ENCODE peak calls at places on chromosomes 2 and 18, in ten cellular contexts. K is IMR-90, U is GM23338, P is astrocyte, W is left lung, R is brain microvascular endothelial cell, F is GM06990, G is mammary epithelial cell, N is cardiac muscle cell, I is HCT116. S is an unnamed sample. For H3K36me3, the result is how much of the 10 kb centered on the place peaks cover.

GRCh38 chr18:60421356-60422118 is 49.0 kb upstream of the MC4R start:
- DNase-seq in K (no peak), W (no peak), F (no peak), P (no peak), R (no peak), G (no peak), N (no peak), U (no peak), I (no peak), S (no peak)

GRCh38 chr2:120818441-120818920 is 82.8 kb downstream of the GLI2 start:
- DNase-seq in G (no peak), W (peak), U (no peak), R (peak), I (no peak), P (peak), F (no peak), K (peak), N (no peak), S (no peak)

GRCh38 chr2:1743396-1744150 is 742 bp downstream of the PXDN start:
- DNase-seq in U (peak), W (no peak), F (no peak), G (peak), K (peak), P (peak), N (peak), R (no peak), I (no peak), S (no peak)

GRCh38 chr2:198546091-198546490 is 741.7 kb downstream of the PLCL1 start:
- DNase-seq in I (no peak), P (no peak), R (no peak), G (no peak), U (peak), K (no peak), F (no peak), N (no peak), W (no peak), S (no peak)

GRCh38 chr2:74010087-74010541 is 25.4 kb downstream of the TET3 start:
- DNase-seq in U (no peak), R (no peak), G (peak), N (no peak), W (peak), I (no peak), F (no peak), K (no peak), P (no peak), S (no peak)

GRCh38 chr18:10965104-10965503 is 184.3 kb downstream of the PIEZO2 start:
- DNase-seq in N (no peak), K (peak), R (no peak), I (no peak), G (no peak), U (no peak), W (no peak), F (no peak), P (no peak), S (no peak)

GRCh38 chr2:74327205-74327604 is 16.0 kb downstream of the SLC4A5 start:
- DNase-seq in G (no peak), F (no peak), N (no peak), U (no peak), I (no peak), W (no peak), P (no peak), K (no peak), R (no peak), S (no peak)

GRCh38 chr18:79609841-79610281 is 69.7 kb upstream of the CTDP1 start:
- DNase-seq in W (peak), R (no peak), U (no peak), F (no peak), G (no peak), P (no peak), N (no peak), K (no peak), I (no peak), S (no peak)

GRCh38 chr2:160376576-160376975 is 117.0 kb downstream of the RBMS1 start:
- DNase-seq in G (no peak), N (no peak), F (no peak), W (no peak), I (no peak), P (peak), R (peak), K (peak), U (peak), S (no peak)

GRCh38 chr2:150469706-150470105 is 17.8 kb downstream of the RND3 start:
- DNase-seq in N (no peak), F (no peak), G (no peak), P (no peak), R (no peak), W (no peak), U (no peak), I (no peak), K (peak), S (no peak)

GRCh38 chr2:150468350-150468960 is 19.0 kb downstream of the RND3 start:
- DNase-seq in I (no peak), F (no peak), W (no peak), P (no peak), U (no peak), R (no peak), G (no peak), K (peak), N (no peak), S (no peak)

GRCh38 chr2:150466770-150467640 is 20.5 kb downstream of the RND3 start:
- DNase-seq in P (peak), N (no peak), R (peak), G (peak), I (no peak), U (no peak), F (no peak), K (peak), W (no peak), S (no peak)

GRCh38 chr2:150465703-150466569 is 21.5 kb downstream of the RND3 start:
- DNase-seq in F (no peak), W (no peak), G (no peak), I (no peak), N (no peak), R (peak), K (peak), P (no peak), U (no peak), S (no peak)

DNA sequence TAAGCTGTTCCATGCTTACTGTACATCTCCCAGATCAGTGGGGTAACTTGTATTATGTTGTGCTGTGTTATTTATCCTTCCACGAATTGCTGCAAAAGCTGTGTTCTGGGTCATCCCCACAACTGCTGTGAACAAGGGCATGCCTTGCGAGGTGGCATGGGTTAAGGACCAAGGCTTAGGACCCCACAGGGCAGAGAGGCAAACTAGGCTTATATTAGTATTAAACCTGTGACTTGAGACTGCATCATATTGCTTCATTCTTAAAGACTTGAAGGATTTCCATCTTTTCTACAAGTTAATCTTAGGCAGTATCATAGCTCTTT is 19.9 kb downstream of the RND3 start:
- DNase-seq in W (no peak), P (no peak), I (no peak), G (no peak), R (peak), N (no peak), U (no peak), K (no peak), F (no peak), S (no peak)
- H3K36me3 ChIP-seq in W (under half), P (under half), I (under half), G (under half), R (under half), N (under half), U (under half), K (under half), F (under half), S (under half)

GRCh38 chr2:105859694-105859951 is 114.9 kb downstream of the NCK2 start:
- DNase-seq in K (no peak), N (no peak), F (no peak), R (no peak), G (no peak), U (no peak), P (no peak), W (no peak), I (no peak), S (no peak)

GRCh38 chr2:105858868-105859693 is 114.4 kb downstream of the NCK2 start:
- DNase-seq in K (no peak), N (no peak), P (no peak), F (no peak), G (no peak), U (no peak), I (no peak), W (no peak), R (no peak), S (no peak)

GRCh38 chr2:105854972-105855371 is 110.3 kb downstream of the NCK2 start:
- DNase-seq in I (no peak), W (no peak), R (no peak), U (no peak), K (no peak), G (no peak), P (no peak), N (no peak), F (no peak), S (no peak)

GRCh38 chr2:105857076-105857740 is 112.5 kb downstream of the NCK2 start:
- DNase-seq in W (no peak), U (peak), N (no peak), P (no peak), I (no peak), F (no peak), G (peak), R (no peak), K (no peak), S (no peak)

GRCh38 chr2:105856576-105856975 is 111.9 kb downstream of the NCK2 start:
- DNase-seq in P (no peak), F (no peak), W (no peak), G (peak), I (no peak), N (no peak), U (no peak), K (no peak), R (no peak), S (no peak)
- TF ChIP-seq CTCF in P (no peak), F (no peak), W (no peak), G (no peak), I (no peak), N (no peak), U (no peak), K (no peak), R (no peak), S (no peak)

GRCh38 chr18:45901654-45902210 is 65.4 kb downstream of the EPG5 start:
- DNase-seq in N (no peak), K (no peak), U (no peak), G (no peak), P (no peak), W (no peak), R (no peak), F (no peak), I (no peak), S (no peak)
- H3K36me3 ChIP-seq in N (under half), K (under half), U (under half), G (under half), P (under half), W (half or more), R (half or more), F (under half), I (under half), S (half or more)

GRCh38 chr2:177059313-177059712 is 153.3 kb upstream of the HNRNPA3 start:
- DNase-seq in N (no peak), W (no peak), U (no peak), F (no peak), G (no peak), P (no peak), I (no peak), R (no peak), K (no peak), S (no peak)
- TF ChIP-seq CTCF in N (no peak), W (no peak), U (no peak), F (no peak), G (no peak), P (no peak), I (no peak), R (no peak), K (no peak), S (no peak)

S was measured in right atrium auricular region.